ENCODE peak calls at places on chromosome 1, in six cellular contexts. K is prostate gland, H is suprapubic skin, A is endothelial cell of umbilical vein, R is transverse colon, N is stomach. J is an unnamed sample.
A peak's percentile ranks its signal among the peaks of the same experiment; 100 is the strongest.

GRCh38 chr1:40281852-40282251 is 23.8 kb downstream of the ZMPSTE24 start:
- DNase-seq in K (no peak), H (no peak), A (no peak), R (no peak), N (no peak), J (no peak)

GRCh38 chr1:93665015-93665414 is 16.6 kb downstream of the BCAR3 start:
- DNase-seq in K (no peak), H (no peak), A (no peak), R (no peak), N (no peak), J (no peak)

GRCh38 chr1:92425617-92426016 is 61.1 kb downstream of the GFI1 start:
- DNase-seq in K (no peak), H (no peak), A (no peak), R (no peak), N (no peak), J (no peak)

GRCh38 chr1:154759196-154759595 is 110.9 kb downstream of the KCNN3 start:
- DNase-seq in K (no peak), H (no peak), A (no peak), R (no peak), N (peak; percentile 14), J (no peak)

GRCh38 chr1:106615473-106615872 is 441.0 kb upstream of the PRMT6 start:
- DNase-seq in K (no peak), H (no peak), A (no peak), R (no peak), N (no peak), J (no peak)

GRCh38 chr1:33061827-33062226 is 19.1 kb upstream of the AZIN2 start:
- DNase-seq in K (no peak), H (no peak), A (no peak), R (no peak), N (no peak), J (no peak)

GRCh38 chr1:58968360-58968952 is 184.6 kb upstream of the JUN start:
- DNase-seq in K (peak; percentile 78), H (no peak), A (peak; percentile 75), R (peak; percentile 72), N (peak; percentile 87), J (peak; percentile 70)

GRCh38 chr1:150765229-150765976 is at the start of gene CTSS:
- DNase-seq in K (no peak), H (no peak), A (peak; percentile 58), R (no peak), N (no peak), J (no peak)

GRCh38 chr1:224175615-224176014 is 7.4 kb upstream of the DEGS1 start:
- DNase-seq in K (no peak), H (no peak), A (no peak), R (no peak), N (no peak), J (no peak)

GRCh38 chr1:201252833-201253810 is 30.2 kb upstream of the PKP1 start:
- DNase-seq in K (no peak), H (peak; percentile 75), A (no peak), R (no peak), N (no peak), J (no peak)

GRCh38 chr1:47786301-47786700 is 210.9 kb downstream of the TRABD2B start:
- DNase-seq in K (no peak), H (no peak), A (no peak), R (no peak), N (no peak), J (no peak)

GRCh38 chr1:201750934-201751333 is 78.0 kb upstream of the IPO9 start:
- DNase-seq in K (no peak), H (no peak), A (peak; percentile 88), R (no peak), N (no peak), J (no peak)

GRCh38 chr1:197557302-197557701 is 218.0 kb downstream of the DENND1B start:
- DNase-seq in K (no peak), H (no peak), A (peak; percentile 2), R (no peak), N (no peak), J (no peak)

GRCh38 chr1:43861985-43862735 is 71.4 kb upstream of the ARTN start:
- DNase-seq in K (no peak), H (no peak), A (no peak), R (no peak), N (no peak), J (no peak)

GRCh38 chr1:22102746-22103145 is 40.2 kb downstream of the WNT4 start:
- DNase-seq in K (no peak), H (no peak), A (no peak), R (no peak), N (no peak), J (no peak)

GRCh38 chr1:107867422-107867821 is 97.6 kb downstream of the VAV3 start:
- DNase-seq in K (no peak), H (no peak), A (no peak), R (no peak), N (no peak), J (no peak)

GRCh38 chr1:154478013-154478412 is 24.0 kb upstream of the TDRD10 start:
- DNase-seq in K (no peak), H (no peak), A (no peak), R (peak; percentile 81), N (no peak), J (no peak)

GRCh38 chr1:41496080-41497055 is 11.9 kb upstream of the EDN2 start:
- DNase-seq in K (peak; percentile 93), H (peak; percentile 93), A (peak; percentile 60), R (peak; percentile 89), N (peak; percentile 92), J (peak; percentile 92)

GRCh38 chr1:178408869-178409268 is 87.9 kb downstream of the CLEC20A start:
- DNase-seq in K (no peak), H (no peak), A (peak; percentile 66), R (no peak), N (no peak), J (no peak)

GRCh38 chr1:172408958-172409357 is 11.5 kb upstream of the C1orf105 start:
- DNase-seq in K (no peak), H (no peak), A (no peak), R (no peak), N (no peak), J (no peak)

GRCh38 chr1:205523891-205524793 is 19.7 kb downstream of the CDK18 start:
- DNase-seq in K (peak; percentile 74), H (no peak), A (peak; percentile 62), R (peak; percentile 84), N (peak; percentile 80), J (no peak)

GRCh38 chr1:33322870-33323585 is 2.1 kb upstream of the A3GALT2 start:
- DNase-seq in K (no peak), H (no peak), A (no peak), R (no peak), N (no peak), J (no peak)

GRCh38 chr1:160108888-160109662 is 6.5 kb upstream of the ATP1A2 start:
- DNase-seq in K (no peak), H (no peak), A (peak; percentile 34), R (no peak), N (no peak), J (no peak)

GRCh38 chr1:160711528-160712311 is at the start of gene CD48:
- DNase-seq in K (no peak), H (no peak), A (no peak), R (no peak), N (no peak), J (no peak)

GRCh38 chr1:183568176-183569041 is 21.9 kb downstream of the NCF2 start:
- DNase-seq in K (no peak), H (no peak), A (peak; percentile 63), R (peak; percentile 20), N (no peak), J (no peak)

GRCh38 chr1:205693421-205693991 is 13.2 kb upstream of the SLC45A3 start:
- DNase-seq in K (no peak), H (no peak), A (no peak), R (no peak), N (no peak), J (no peak)

GRCh38 chr1:116231752-116232151 is 120.6 kb downstream of the MAB21L3 start:
- DNase-seq in K (peak; percentile 21), H (no peak), A (no peak), R (no peak), N (peak; percentile 45), J (no peak)

GRCh38 chr1:212722270-212722945 is 22.8 kb upstream of the BATF3 start:
- DNase-seq in K (no peak), H (no peak), A (peak; percentile 32), R (no peak), N (no peak), J (no peak)

GRCh38 chr1:224720216-224720615 is 104.1 kb downstream of the CNIH3 start:
- DNase-seq in K (no peak), H (no peak), A (no peak), R (no peak), N (no peak), J (no peak)

DNA sequence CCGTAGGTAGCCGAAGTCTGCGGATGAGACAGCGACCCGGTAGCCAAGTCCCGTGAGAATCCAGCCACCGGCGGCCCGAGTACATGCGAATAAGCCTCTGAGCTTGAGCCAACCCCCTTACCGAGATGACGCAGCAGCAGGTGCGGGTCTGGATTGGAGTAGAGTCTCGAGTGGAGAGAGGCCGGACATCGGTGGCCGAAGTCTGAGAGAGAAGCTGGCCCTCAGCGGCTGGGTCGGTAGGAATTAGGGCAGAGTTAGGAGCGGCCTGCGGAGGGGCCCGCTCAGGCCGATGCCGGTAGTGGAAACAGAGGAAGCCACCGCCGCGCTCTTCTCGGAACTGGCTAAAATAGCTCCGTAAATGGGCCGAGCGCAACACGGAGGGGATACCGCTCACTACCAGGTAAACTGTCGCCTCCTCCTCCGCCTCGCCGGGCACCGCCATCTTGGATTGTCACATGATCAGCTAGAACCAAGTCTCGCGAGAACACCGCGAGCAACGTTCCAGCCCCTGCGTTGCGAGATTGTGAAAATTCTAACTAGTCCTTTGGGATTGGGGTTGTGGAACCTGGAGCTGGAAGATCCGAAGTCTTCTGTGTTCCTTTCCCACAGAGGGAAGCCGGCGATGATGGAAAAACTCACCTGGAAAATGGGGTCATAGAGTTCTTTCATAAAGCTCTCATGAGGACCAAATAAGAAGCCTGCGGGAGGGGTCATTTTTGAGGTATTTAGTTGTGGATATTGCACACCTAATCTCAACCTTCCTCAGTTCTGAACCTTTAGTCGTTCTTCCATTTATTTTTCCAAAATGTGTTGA is at the start of gene GPATCH3:
- DNase-seq in K (peak; percentile 85), H (peak; percentile 98), A (peak; percentile 90), R (peak; percentile 93), N (peak; percentile 95), J (peak; percentile 93)
- TF ChIP-seq POLR2A in K (peak; percentile 46), H (peak; percentile 51), A (peak; percentile 95), R (peak; percentile 79), N (no peak), J (peak; percentile 33)

GRCh38 chr1:3863231-3863935 is 6.1 kb downstream of the DFFB start:
- DNase-seq in K (no peak), H (no peak), A (no peak), R (no peak), N (no peak), J (no peak)
- TF ChIP-seq POLR2AphosphoS5 in K (no peak), H (no peak), A (no peak), R (no peak), N (no peak), J (no peak)

GRCh38 chr1:112706505-112707216 is at the start of gene RHOC:
- DNase-seq in K (peak; percentile 66), H (no peak), A (no peak), R (peak; percentile 81), N (peak; percentile 75), J (no peak)
- TF ChIP-seq POLR2A in K (peak; percentile 91), H (peak; percentile 55), A (peak; percentile 83), R (peak; percentile 89), N (no peak), J (peak; percentile 56)

DNA sequence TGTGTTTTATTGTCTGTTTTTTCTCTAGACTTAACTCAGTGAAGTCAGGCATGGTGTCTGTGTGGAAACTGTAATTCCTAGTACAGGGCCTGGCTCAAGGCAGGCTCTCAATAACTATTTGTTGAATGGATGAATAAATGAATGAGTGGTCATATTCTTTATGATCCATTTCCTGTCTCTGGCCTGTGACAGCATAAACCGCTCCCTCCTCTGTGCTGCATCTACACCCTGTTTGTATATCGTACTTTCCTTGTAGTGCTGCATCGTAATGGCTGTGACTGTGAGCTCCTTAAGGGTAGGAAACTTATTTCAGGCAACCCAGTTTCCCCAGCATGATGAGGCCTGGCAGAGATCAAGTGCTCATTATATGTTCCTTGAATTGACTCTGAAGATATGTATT is 337.5 kb upstream of the USP24 start:
- DNase-seq in K (no peak), H (no peak), A (no peak), R (no peak), N (no peak), J (no peak)
- TF ChIP-seq POLR2AphosphoS5 in K (no peak), H (no peak), A (no peak), R (no peak), N (no peak), J (no peak)

J was measured in breast epithelium.